ENCODE peak calls at places on chromosomes 2 and 18, in nine cellular contexts. A, X, E, O, F, Q, T, C and Y are unnamed samples.

GRCh38 chr2:70632388-70632787 is 78.8 kb upstream of the TGFA start:
- DNase-seq in O (no peak), Q (no peak), C (no peak), X (no peak), A (no peak), F (no peak), E (no peak), T (no peak), Y (no peak)

GRCh38 chr2:101958071-101958470 is 33.7 kb upstream of the IL1R2 start:
- DNase-seq in O (no peak), T (no peak), A (peak; percentile 8), F (peak; percentile 60), Q (no peak), X (no peak), E (peak; percentile 37), C (no peak), Y (peak; percentile 38)

GRCh38 chr2:196153480-196153879 is 17.9 kb downstream of the STK17B start:
- DNase-seq in A (no peak), E (no peak), X (no peak), O (no peak), T (no peak), Q (no peak), F (no peak), C (no peak), Y (no peak)

GRCh38 chr2:12697617-12698016 is 19.1 kb upstream of the TRIB2 start:
- DNase-seq in C (no peak), Q (no peak), E (no peak), O (no peak), F (no peak), X (no peak), A (no peak), T (no peak), Y (no peak)

GRCh38 chr2:38601463-38602135 is 1.1 kb downstream of the HNRNPLL start:
- DNase-seq in F (peak; percentile 59), C (no peak), A (no peak), X (no peak), T (peak; percentile 45), O (peak; percentile 16), E (peak; percentile 48), Q (no peak), Y (peak; percentile 54)

GRCh38 chr2:10035633-10036032 is 7.7 kb upstream of the KLF11 start:
- DNase-seq in A (no peak), C (no peak), F (no peak), X (no peak), Q (no peak), O (no peak), E (no peak), T (no peak), Y (no peak)

GRCh38 chr2:2102870-2103269 is 228.2 kb downstream of the MYT1L start:
- DNase-seq in C (no peak), A (no peak), O (no peak), T (peak; percentile 74), F (no peak), E (no peak), Q (no peak), X (no peak), Y (no peak)

GRCh38 chr18:3566851-3567250 is 116.9 kb downstream of the TGIF1 start:
- DNase-seq in F (no peak), O (no peak), X (no peak), E (no peak), T (no peak), A (no peak), Q (no peak), C (no peak), Y (no peak)

GRCh38 chr2:189674374-189675112 is at the start of gene ANKAR:
- DNase-seq in A (peak; percentile 69), F (peak; percentile 93), O (peak; percentile 95), Q (peak; percentile 71), C (peak; percentile 68), T (peak; percentile 83), X (peak; percentile 77), E (peak; percentile 93), Y (peak; percentile 85)

GRCh38 chr18:48031011-48031480 is 100.6 kb upstream of the SMAD2 start:
- DNase-seq in Q (no peak), F (peak; percentile 67), T (peak; percentile 76), E (peak; percentile 54), X (no peak), C (no peak), O (peak; percentile 84), A (no peak), Y (peak; percentile 66)

GRCh38 chr2:230881840-230882239 is 17.1 kb downstream of the ITM2C start:
- DNase-seq in F (no peak), O (no peak), X (no peak), E (no peak), A (no peak), T (no peak), Q (no peak), C (no peak), Y (no peak)

GRCh38 chr2:33380001-33380609 is 96.3 kb upstream of the RASGRP3 start:
- DNase-seq in E (no peak), F (peak; percentile 45), C (no peak), Q (no peak), O (no peak), A (no peak), X (no peak), T (no peak), Y (no peak)

GRCh38 chr18:46007165-46007564 is 40.0 kb upstream of the EPG5 start:
- DNase-seq in A (no peak), C (no peak), F (no peak), Q (no peak), E (no peak), T (no peak), O (no peak), X (no peak), Y (no peak)

GRCh38 chr2:64396551-64396950 is 57.4 kb upstream of the LGALSL start:
- DNase-seq in T (no peak), C (no peak), A (no peak), E (no peak), Q (no peak), X (no peak), O (no peak), F (no peak), Y (no peak)

GRCh38 chr18:22637787-22638186 is 220.1 kb upstream of the CTAGE1 start:
- DNase-seq in C (no peak), Q (no peak), O (peak; percentile 17), X (no peak), T (no peak), A (no peak), E (peak; percentile 83), F (peak; percentile 64), Y (peak; percentile 85)

GRCh38 chr2:95121150-95121494 is 486 bp downstream of the MRPS5 start:
- DNase-seq in Q (no peak), E (no peak), T (peak; percentile 44), C (no peak), O (no peak), F (peak; percentile 53), A (peak; percentile 19), X (no peak), Y (peak; percentile 22)

GRCh38 chr2:238026953-238027505 is 33.8 kb upstream of the SCLY start:
- DNase-seq in X (no peak), C (no peak), E (no peak), T (no peak), Q (no peak), F (peak; percentile 7), O (no peak), A (no peak), Y (no peak)

GRCh38 chr2:16037808-16038457 is 97.6 kb downstream of the MYCN start:
- DNase-seq in C (no peak), Q (no peak), O (no peak), A (no peak), E (no peak), F (no peak), X (no peak), T (no peak), Y (no peak)

GRCh38 chr2:609520-610280 is 67.5 kb downstream of the TMEM18 start:
- DNase-seq in O (no peak), C (no peak), X (no peak), E (no peak), T (no peak), A (no peak), F (no peak), Q (no peak), Y (no peak)

GRCh38 chr2:28209312-28209711 is 183.3 kb upstream of the FOSL2 start:
- DNase-seq in T (no peak), O (peak; percentile 53), A (no peak), Q (no peak), X (no peak), F (peak; percentile 40), E (no peak), C (no peak), Y (no peak)

GRCh38 chr2:224930124-224930523 is 112.1 kb downstream of the DOCK10 start:
- DNase-seq in C (no peak), F (no peak), E (no peak), Q (no peak), O (no peak), A (no peak), T (no peak), X (no peak), Y (peak; percentile 57)

GRCh38 chr2:42254186-42254911 is 85.2 kb downstream of the EML4 start:
- DNase-seq in A (no peak), E (no peak), Q (no peak), X (no peak), O (no peak), T (no peak), F (no peak), C (no peak), Y (no peak)

GRCh38 chr2:85536479-85536878 is 2.5 kb upstream of the MAT2A start:
- DNase-seq in F (peak; percentile 92), X (no peak), E (peak; percentile 81), O (peak; percentile 54), A (no peak), T (peak; percentile 39), Q (no peak), C (no peak), Y (peak; percentile 88)

GRCh38 chr18:6755107-6755506 is 25.6 kb downstream of the ARHGAP28 start:
- DNase-seq in E (peak; percentile 68), O (no peak), X (no peak), F (no peak), Q (no peak), A (peak; percentile 79), C (no peak), T (no peak), Y (peak; percentile 29)

GRCh38 chr2:26528870-26529269 is 50.9 kb upstream of the OTOF start:
- DNase-seq in Q (no peak), A (no peak), O (no peak), E (no peak), F (no peak), X (no peak), T (no peak), C (no peak), Y (no peak)

GRCh38 chr2:54577944-54578667 is 122.0 kb downstream of the SPTBN1 start:
- DNase-seq in T (no peak), A (no peak), O (no peak), E (no peak), F (no peak), X (no peak), Q (no peak), C (no peak), Y (no peak)

GRCh38 chr2:30588891-30589495 is 141.9 kb downstream of the LCLAT1 start:
- DNase-seq in E (no peak), C (no peak), T (no peak), F (no peak), Q (no peak), O (no peak), X (no peak), A (no peak), Y (no peak)

GRCh38 chr2:23861952-23862351 is 65.0 kb downstream of the ATAD2B start:
- DNase-seq in E (no peak), A (no peak), O (no peak), C (no peak), F (no peak), Q (no peak), X (no peak), T (no peak), Y (no peak)

GRCh38 chr2:234502919-234503285 is 6.0 kb upstream of the ARL4C start:
- DNase-seq in T (no peak), O (no peak), X (no peak), Q (no peak), F (peak; percentile 64), C (no peak), A (no peak), E (no peak), Y (peak; percentile 72)

GRCh38 chr18:69843047-69843446 is 104.6 kb downstream of the CD226 start:
- DNase-seq in X (no peak), O (no peak), C (no peak), T (no peak), A (no peak), F (no peak), E (no peak), Q (no peak), Y (no peak)

GRCh38 chr18:45910405-45911023 is 56.6 kb downstream of the EPG5 start:
- DNase-seq in E (peak; percentile 31), O (peak; percentile 72), C (peak; percentile 39), X (peak; percentile 37), F (peak; percentile 60), A (no peak), T (peak; percentile 23), Q (peak; percentile 13), Y (peak; percentile 51)